ENCODE peak calls at places on chromosome 4, in four cellular contexts. A, I, H and Z are unnamed samples.
A peak's percentile ranks its signal among the peaks of the same experiment; 100 is the strongest.

GRCh38 chr4:150217804-150218203 is 139.6 kb downstream of the DCLK2 start:
- DNase-seq in A (no peak), I (no peak), H (no peak), Z (no peak)

GRCh38 chr4:52989865-52990264 is 127.7 kb downstream of the RASL11B start:
- DNase-seq in A (no peak), I (no peak), H (no peak), Z (peak; percentile 72)

GRCh38 chr4:3202836-3203820 is 45.8 kb upstream of the MSANTD1 start:
- DNase-seq in A (peak; percentile 56), I (no peak), H (no peak), Z (no peak)

GRCh38 chr4:76712564-76712963 is 185.4 kb downstream of the SOWAHB start:
- DNase-seq in A (no peak), I (no peak), H (no peak), Z (no peak)

GRCh38 chr4:92163348-92163747 is 140.4 kb upstream of the GRID2 start:
- DNase-seq in A (no peak), I (no peak), H (no peak), Z (no peak)

GRCh38 chr4:148312996-148313490 is 129.2 kb downstream of the NR3C2 start:
- DNase-seq in A (no peak), I (no peak), H (no peak), Z (no peak)

GRCh38 chr4:5212255-5213032 is 161.2 kb downstream of the STK32B start:
- DNase-seq in A (no peak), I (no peak), H (no peak), Z (no peak)

GRCh38 chr4:110876866-110877265 is 254.0 kb upstream of the PITX2 start:
- DNase-seq in A (no peak), I (no peak), H (no peak), Z (no peak)

GRCh38 chr4:13126976-13127910 is 356.9 kb downstream of the RAB28 start:
- DNase-seq in A (no peak), I (no peak), H (no peak), Z (no peak)

GRCh38 chr4:76689079-76689817 is 208.7 kb downstream of the SOWAHB start:
- DNase-seq in A (no peak), I (no peak), H (no peak), Z (peak; percentile 78)

GRCh38 chr4:165991325-165992180 is 118.5 kb downstream of the TLL1 start:
- DNase-seq in A (no peak), I (no peak), H (no peak), Z (no peak)

DNA sequence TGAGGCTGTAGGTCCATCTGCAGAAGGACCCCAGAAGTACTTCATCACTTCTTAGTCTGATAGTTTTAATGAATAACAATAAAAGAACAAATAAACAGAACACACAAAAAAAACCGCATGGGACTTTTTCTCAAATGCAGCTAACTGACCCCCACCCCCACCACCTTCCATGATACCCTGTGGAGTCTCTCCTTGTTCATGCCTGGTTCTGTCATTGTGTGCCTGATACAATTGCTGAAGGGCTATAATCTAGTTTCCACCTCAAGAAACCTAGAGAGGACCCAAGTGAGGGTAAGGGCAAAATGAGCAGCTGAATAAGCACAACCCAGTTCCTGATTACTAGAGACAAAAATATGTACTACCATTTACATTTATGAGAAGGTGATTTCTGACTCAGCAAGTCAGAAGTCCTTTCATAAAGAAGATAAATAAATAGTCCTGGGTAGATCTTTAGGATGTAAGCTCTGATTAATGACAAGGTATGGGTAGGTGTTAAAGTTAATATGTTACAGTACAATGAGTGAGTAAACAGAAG is 155.1 kb downstream of the TMA16 start:
- DNase-seq in A (no peak), I (no peak), H (no peak), Z (no peak)
- TF ChIP-seq NFIC in A (no peak), I (no peak), H (no peak), Z (no peak)

DNA sequence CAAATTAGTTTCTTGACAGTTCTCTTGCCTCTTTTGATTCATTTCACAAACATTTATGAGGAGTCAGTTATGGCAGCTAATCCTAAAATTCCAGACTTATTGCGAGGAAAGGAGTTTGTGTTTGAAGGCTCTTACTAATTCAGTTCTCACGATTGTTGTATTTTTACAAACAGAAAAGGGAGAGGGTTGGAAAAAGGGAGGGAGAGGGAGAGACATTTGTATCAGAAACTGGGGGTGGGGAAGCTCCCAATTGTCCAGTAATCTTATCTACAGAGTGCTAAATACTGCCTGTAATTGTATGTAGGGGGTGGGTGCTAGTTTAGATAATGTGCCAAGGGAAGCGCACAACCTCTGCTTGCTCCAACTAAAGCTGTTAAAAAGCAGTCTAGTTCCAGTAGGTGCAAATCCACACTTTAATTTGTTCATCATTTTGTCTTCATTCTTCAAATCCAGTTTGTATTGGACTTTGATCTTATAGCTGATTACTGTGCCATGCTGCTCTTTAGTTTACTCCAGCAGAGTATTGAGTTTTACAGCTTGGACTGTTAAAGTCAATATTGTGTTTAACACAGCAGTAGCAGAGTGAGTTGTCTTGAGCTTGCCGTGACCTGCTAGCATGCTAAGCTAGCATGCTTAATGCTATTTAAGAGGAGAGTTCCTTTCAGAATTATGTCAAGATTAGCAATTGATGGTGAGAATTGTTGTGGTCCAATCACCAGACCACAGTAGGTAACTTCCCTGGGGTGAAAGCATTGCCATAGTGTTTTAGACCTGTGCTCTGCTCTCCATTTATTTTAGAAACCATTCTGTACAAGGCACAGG is 13.9 kb downstream of the FNIP2 start:
- DNase-seq in A (peak; percentile 72), I (peak; percentile 46), H (no peak), Z (no peak)
- TF ChIP-seq NFIC in A (peak; percentile 58), I (no peak), H (no peak), Z (no peak)

DNA sequence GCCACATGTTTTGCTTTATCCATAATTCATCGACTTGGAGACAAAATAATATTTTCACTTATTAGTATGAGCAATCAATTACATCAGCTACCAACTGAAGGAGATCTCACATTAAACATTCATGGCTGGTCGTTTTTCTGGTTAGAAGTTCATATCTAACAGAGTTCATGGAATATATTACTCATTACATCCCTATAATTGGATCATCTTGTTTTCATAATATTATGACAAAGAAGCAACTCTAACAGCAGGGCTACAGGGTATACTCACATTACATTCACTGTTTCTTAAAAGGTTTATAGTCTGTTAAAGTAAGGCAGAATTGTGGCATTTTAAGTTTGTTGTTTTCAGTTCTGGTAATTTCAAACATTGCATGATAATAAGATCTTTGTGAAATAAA is 33.0 kb downstream of the GSTCD start:
- DNase-seq in A (no peak), I (no peak), H (no peak), Z (peak; percentile 10)
- TF ChIP-seq NFIC in A (no peak), I (no peak), H (no peak), Z (no peak)

DNA sequence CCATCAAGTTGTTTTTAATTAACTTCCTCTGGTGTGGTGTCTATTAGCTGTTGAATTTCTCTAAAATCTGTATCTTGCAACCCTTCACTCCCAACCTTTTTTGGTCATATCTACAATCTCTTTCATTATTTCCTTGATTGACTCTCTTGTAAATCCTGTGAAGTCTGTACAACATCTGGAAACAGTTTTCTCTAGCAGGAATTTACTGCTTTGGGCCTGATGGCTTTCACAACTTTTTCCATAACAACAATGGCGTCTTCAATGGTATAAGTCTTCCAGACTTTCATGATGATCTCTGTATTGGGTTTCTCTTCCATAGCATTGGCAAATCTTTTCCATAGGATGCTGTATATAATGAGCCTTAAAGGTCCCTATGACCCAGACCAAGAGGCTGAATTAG is 49.0 kb downstream of the TBC1D19 start:
- DNase-seq in A (no peak), I (no peak), H (no peak), Z (no peak)
- TF ChIP-seq NFIC in A (no peak), I (no peak), H (no peak), Z (no peak)

GRCh38 chr4:59814402-59814801 is 1385.7 kb upstream of the ADGRL3 start:
- DNase-seq in A (no peak), I (no peak), H (no peak), Z (no peak)

GRCh38 chr4:59818656-59819055 is 1381.5 kb upstream of the ADGRL3 start:
- DNase-seq in A (no peak), I (peak; percentile 15), H (no peak), Z (no peak)
- TF ChIP-seq NFIC in A (no peak), I (no peak), H (no peak), Z (no peak)

DNA sequence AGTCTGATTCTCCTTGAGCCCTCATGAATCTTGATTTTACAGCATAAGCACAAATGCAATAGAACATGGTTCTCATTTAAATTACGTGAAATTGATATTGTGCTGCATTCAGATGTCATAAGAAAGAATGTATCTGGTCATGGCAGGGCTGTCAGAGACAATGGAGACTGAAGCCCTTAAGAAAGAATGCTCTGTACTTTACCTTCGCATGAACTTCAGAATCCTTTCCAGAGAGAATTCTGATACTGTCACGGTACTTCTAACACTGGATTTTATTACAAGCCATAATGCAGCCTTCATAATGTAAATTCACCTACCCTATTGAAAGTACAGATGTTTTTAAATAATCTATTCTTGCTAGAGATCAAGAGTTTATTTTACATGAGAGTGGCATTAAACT is 677.9 kb upstream of the ADGRL3 start:
- DNase-seq in A (no peak), I (no peak), H (no peak), Z (no peak)
- TF ChIP-seq NFIC in A (no peak), I (no peak), H (no peak), Z (no peak)

DNA sequence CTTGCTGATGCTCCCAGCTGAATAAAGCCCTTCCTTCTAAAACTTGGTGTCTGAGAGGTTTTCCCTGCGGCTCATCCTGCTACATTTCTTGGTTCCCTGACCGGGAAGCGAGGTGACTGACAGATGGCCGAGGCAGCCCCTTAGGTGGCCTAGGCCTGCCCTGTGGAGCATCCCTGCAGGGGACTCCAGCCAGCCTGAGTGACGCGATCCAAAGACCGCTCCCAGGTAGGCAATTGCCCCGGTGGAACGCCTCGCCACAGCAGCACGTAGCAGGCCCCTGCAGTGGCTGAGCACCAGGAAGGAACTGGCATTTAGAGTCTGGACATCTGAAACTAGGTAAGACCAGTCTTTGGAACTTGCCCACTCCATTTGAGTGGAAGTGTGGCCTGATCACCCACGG is 139.6 kb downstream of the RELL1 start:
- DNase-seq in A (no peak), I (no peak), H (no peak), Z (no peak)
- TF ChIP-seq NFIC in A (no peak), I (no peak), H (no peak), Z (no peak)

GRCh38 chr4:140103676-140104075 is 50.3 kb downstream of the MAML3 start:
- DNase-seq in A (no peak), I (peak; percentile 69), H (no peak), Z (no peak)
- TF ChIP-seq NFIC in A (no peak), I (peak; percentile 52), H (no peak), Z (no peak)